ENCODE peak calls at places on chromosomes 16 and 17, in four cellular contexts. I is hypothalamus; T is AG09319; C is Jurkat, Clone E6-1. G is an unnamed sample.

GRCh38 chr17:13204607-13205237 is 186.9 kb upstream of the ELAC2 start:
- DNase-seq in C (no peak), T (no peak), I (no peak), G (no peak)

GRCh38 chr16:19153876-19154275 is 14.2 kb upstream of the SYT17 start:
- DNase-seq in C (peak), T (no peak), I (no peak), G (no peak)

GRCh38 chr17:71978435-71978834 is 142.4 kb upstream of the SOX9 start:
- DNase-seq in T (no peak), I (no peak), C (no peak), G (no peak)

GRCh38 chr17:5973410-5973809 is 96.8 kb upstream of the WSCD1 start:
- DNase-seq in I (no peak), C (no peak), T (no peak), G (no peak)

GRCh38 chr17:8397636-8398035 is at the start of gene RNF222:
- DNase-seq in T (no peak), C (no peak), I (no peak), G (no peak)

GRCh38 chr16:14121135-14121534 is 50.0 kb downstream of the MRTFB start:
- DNase-seq in I (no peak), C (no peak), T (no peak), G (no peak)

GRCh38 chr17:68843522-68843921 is 111.7 kb downstream of the ABCA8 start:
- DNase-seq in I (no peak), T (peak), C (no peak), G (no peak)

GRCh38 chr16:86251682-86252081 is 258.6 kb upstream of the FOXF1 start:
- DNase-seq in T (no peak), I (no peak), C (no peak), G (no peak)

GRCh38 chr17:80795737-80796136 is 195.9 kb upstream of the CHMP6 start:
- DNase-seq in C (no peak), T (no peak), I (peak), G (no peak)

GRCh38 chr16:80583466-80583865 is 42.7 kb downstream of the DYNLRB2 start:
- DNase-seq in C (no peak), I (peak), T (peak), G (no peak)

GRCh38 chr16:20898938-20899502 is 1.1 kb downstream of the DCUN1D3 start:
- DNase-seq in I (no peak), C (no peak), T (no peak), G (no peak)

GRCh38 chr16:27639588-27640276 is 89.8 kb downstream of the KATNIP start:
- DNase-seq in T (no peak), I (no peak), C (peak), G (no peak)

G was measured in stromal cell of bone marrow.